ENCODE peak calls at places on chromosomes 4 and X, in eight cellular contexts. One of them, this sample, is unnamed.

GRCh38 chr4:185099024-185099682 is 43.9 kb upstream of the SLC25A4 start:
- DNase-seq in ACHN: no peak
- DNase-seq in effector memory CD4-positive, alpha-beta T cell: no peak
- DNase-seq in stimulated activated CD4-positive, alpha-beta T cell treated with anti-CD3 and anti-CD28 coated beads, Interleukin-2, amount 100 ng/mL, for 48 hours: no peak
- DNase-seq in endothelial cell: no peak
- DNase-seq in progenitor cell of endocrine pancreas: no peak
- DNase-seq in fibroblast of mammary gland: no peak
- DNase-seq in aorta: no peak
- DNase-seq in this sample: no peak

GRCh38 chrX:23369037-23369436 is 34.4 kb downstream of the PTCHD1 start:
- DNase-seq in ACHN: no peak
- DNase-seq in effector memory CD4-positive, alpha-beta T cell: no peak
- DNase-seq in stimulated activated CD4-positive, alpha-beta T cell treated with anti-CD3 and anti-CD28 coated beads, Interleukin-2, amount 100 ng/mL, for 48 hours: no peak
- DNase-seq in endothelial cell: no peak
- DNase-seq in progenitor cell of endocrine pancreas: no peak
- DNase-seq in fibroblast of mammary gland: no peak
- DNase-seq in aorta: no peak
- DNase-seq in this sample: no peak

GRCh38 chrX:136205882-136206281 is 45.3 kb downstream of the MAP7D3 start:
- DNase-seq in ACHN: no peak
- DNase-seq in effector memory CD4-positive, alpha-beta T cell: no peak
- DNase-seq in stimulated activated CD4-positive, alpha-beta T cell treated with anti-CD3 and anti-CD28 coated beads, Interleukin-2, amount 100 ng/mL, for 48 hours: no peak
- DNase-seq in endothelial cell: no peak
- DNase-seq in progenitor cell of endocrine pancreas: no peak
- DNase-seq in fibroblast of mammary gland: no peak
- DNase-seq in aorta: no peak
- DNase-seq in this sample: no peak

GRCh38 chr4:56618734-56619133 is 62.4 kb downstream of the HOPX start:
- DNase-seq in ACHN: no peak
- DNase-seq in effector memory CD4-positive, alpha-beta T cell: no peak
- DNase-seq in stimulated activated CD4-positive, alpha-beta T cell treated with anti-CD3 and anti-CD28 coated beads, Interleukin-2, amount 100 ng/mL, for 48 hours: no peak
- DNase-seq in endothelial cell: no peak
- DNase-seq in progenitor cell of endocrine pancreas: no peak
- DNase-seq in fibroblast of mammary gland: no peak
- DNase-seq in aorta: no peak
- DNase-seq in this sample: no peak

GRCh38 chr4:137961051-137961438 is 281.1 kb downstream of the SLC7A11 start:
- DNase-seq in ACHN: no peak
- DNase-seq in effector memory CD4-positive, alpha-beta T cell: no peak
- DNase-seq in stimulated activated CD4-positive, alpha-beta T cell treated with anti-CD3 and anti-CD28 coated beads, Interleukin-2, amount 100 ng/mL, for 48 hours: no peak
- DNase-seq in endothelial cell: no peak
- DNase-seq in progenitor cell of endocrine pancreas: no peak
- DNase-seq in fibroblast of mammary gland: no peak
- DNase-seq in aorta: no peak
- DNase-seq in this sample: no peak

GRCh38 chr4:7813674-7814073 is 126.0 kb downstream of the AFAP1 start:
- DNase-seq in ACHN: peak; percentile 79
- DNase-seq in effector memory CD4-positive, alpha-beta T cell: no peak
- DNase-seq in stimulated activated CD4-positive, alpha-beta T cell treated with anti-CD3 and anti-CD28 coated beads, Interleukin-2, amount 100 ng/mL, for 48 hours: no peak
- DNase-seq in endothelial cell: no peak
- DNase-seq in progenitor cell of endocrine pancreas: no peak
- DNase-seq in fibroblast of mammary gland: peak; percentile 66
- DNase-seq in aorta: no peak
- DNase-seq in this sample: no peak

GRCh38 chrX:40176256-40176978 is 78.7 kb upstream of the BCOR start:
- DNase-seq in ACHN: peak; percentile 17
- DNase-seq in effector memory CD4-positive, alpha-beta T cell: peak; percentile 62
- DNase-seq in stimulated activated CD4-positive, alpha-beta T cell treated with anti-CD3 and anti-CD28 coated beads, Interleukin-2, amount 100 ng/mL, for 48 hours: peak; percentile 64
- DNase-seq in endothelial cell: peak; percentile 63
- DNase-seq in progenitor cell of endocrine pancreas: no peak
- DNase-seq in fibroblast of mammary gland: no peak
- DNase-seq in aorta: peak; percentile 90
- DNase-seq in this sample: no peak

GRCh38 chr4:90419124-90419711 is 292.0 kb downstream of the CCSER1 start:
- DNase-seq in ACHN: peak; percentile 60
- DNase-seq in effector memory CD4-positive, alpha-beta T cell: no peak
- DNase-seq in stimulated activated CD4-positive, alpha-beta T cell treated with anti-CD3 and anti-CD28 coated beads, Interleukin-2, amount 100 ng/mL, for 48 hours: no peak
- DNase-seq in endothelial cell: no peak
- DNase-seq in progenitor cell of endocrine pancreas: no peak
- DNase-seq in fibroblast of mammary gland: peak; percentile 37
- DNase-seq in aorta: no peak
- DNase-seq in this sample: no peak

GRCh38 chr4:119537586-119537985 is 91.0 kb downstream of the PDE5A start:
- DNase-seq in ACHN: no peak
- DNase-seq in effector memory CD4-positive, alpha-beta T cell: no peak
- DNase-seq in stimulated activated CD4-positive, alpha-beta T cell treated with anti-CD3 and anti-CD28 coated beads, Interleukin-2, amount 100 ng/mL, for 48 hours: no peak
- DNase-seq in endothelial cell: no peak
- DNase-seq in progenitor cell of endocrine pancreas: no peak
- DNase-seq in fibroblast of mammary gland: no peak
- DNase-seq in aorta: no peak
- DNase-seq in this sample: no peak

GRCh38 chr4:98314791-98315565 is 53.8 kb downstream of the RAP1GDS1 start:
- DNase-seq in ACHN: no peak
- DNase-seq in effector memory CD4-positive, alpha-beta T cell: no peak
- DNase-seq in stimulated activated CD4-positive, alpha-beta T cell treated with anti-CD3 and anti-CD28 coated beads, Interleukin-2, amount 100 ng/mL, for 48 hours: no peak
- DNase-seq in endothelial cell: no peak
- DNase-seq in progenitor cell of endocrine pancreas: no peak
- DNase-seq in fibroblast of mammary gland: peak; percentile 25
- DNase-seq in aorta: no peak
- DNase-seq in this sample: no peak